ENCODE peak calls at places on chromosomes 5 and 9, in eight cellular contexts. T, C, I, Q, U, A, Y and Z are unnamed samples.

GRCh38 chr5:164335837-164336236 is 830.4 kb downstream of the MAT2B start:
- DNase-seq in C (no peak), A (peak), Y (no peak), I (no peak), U (no peak), T (peak), Q (no peak), Z (no peak)

GRCh38 chr9:133880851-133881634 is 111.1 kb downstream of the VAV2 start:
- DNase-seq in C (no peak), A (peak), I (no peak), U (peak), T (no peak), Q (no peak), Y (no peak), Z (no peak)

GRCh38 chr5:137669796-137670195 is 66.1 kb downstream of the KLHL3 start:
- DNase-seq in Y (no peak), U (no peak), A (no peak), T (no peak), C (no peak), Q (no peak), I (no peak), Z (no peak)

GRCh38 chr9:86885232-86885631 is 62.1 kb downstream of the GAS1 start:
- DNase-seq in U (no peak), T (no peak), A (no peak), Q (no peak), I (no peak), Y (no peak), C (no peak), Z (no peak)

GRCh38 chr5:170427672-170428236 is 38.6 kb upstream of the KCNMB1 start:
- DNase-seq in I (no peak), U (peak), Y (no peak), C (no peak), A (no peak), T (no peak), Q (no peak), Z (no peak)

GRCh38 chr5:78504726-78505431 is 143.7 kb downstream of the LHFPL2 start:
- DNase-seq in A (peak), T (peak), U (peak), Q (no peak), C (peak), Y (peak), I (no peak), Z (peak)

GRCh38 chr9:16676547-16676946 is 193.9 kb downstream of the BNC2 start:
- DNase-seq in T (no peak), A (no peak), U (no peak), I (no peak), C (no peak), Q (no peak), Y (no peak), Z (no peak)

GRCh38 chr9:134221273-134222017 is 57.1 kb upstream of the RNU6ATAC start:
- DNase-seq in A (no peak), Q (no peak), I (no peak), U (peak), T (no peak), Y (no peak), C (no peak), Z (no peak)

GRCh38 chr9:2231831-2232230 is 216.7 kb downstream of the SMARCA2 start:
- DNase-seq in U (no peak), C (peak), I (no peak), A (no peak), T (peak), Y (peak), Q (no peak), Z (no peak)

GRCh38 chr5:39092581-39093350 is 18.6 kb upstream of the RICTOR start:
- DNase-seq in Q (no peak), T (peak), Y (no peak), A (peak), U (no peak), I (no peak), C (no peak), Z (no peak)